ENCODE peak calls at places on chromosomes 16 and 17, in eight cellular contexts. G is AG09319, T is type B pancreatic cell, I is AG10803, A is WTC11, R is cardiac muscle cell, Z is B cell, U is gastrocnemius medialis. S is an unnamed sample.

GRCh38 chr17:15233022-15233805 is 31.9 kb downstream of the PMP22 start:
- DNase-seq in G (no peak), T (no peak), I (peak), A (peak), R (no peak), Z (no peak), U (no peak), S (no peak)

GRCh38 chr17:81701288-81702071 is 1.7 kb upstream of the MRPL12 start:
- DNase-seq in G (no peak), T (no peak), I (no peak), A (no peak), R (no peak), Z (no peak), U (no peak), S (no peak)

GRCh38 chr17:61352408-61352770 is 47.3 kb upstream of the TBX2 start:
- DNase-seq in G (no peak), T (no peak), I (no peak), A (no peak), R (no peak), Z (no peak), U (no peak), S (no peak)

GRCh38 chr17:75549246-75550138 is 24.0 kb downstream of the LLGL2 start:
- DNase-seq in G (no peak), T (peak), I (no peak), A (peak), R (peak), Z (no peak), U (no peak), S (no peak)

GRCh38 chr17:64507418-64507766 is 615 bp downstream of the CEP95 start:
- DNase-seq in G (no peak), T (no peak), I (peak), A (no peak), R (peak), Z (peak), U (no peak), S (peak)

GRCh38 chr17:44981221-44981968 is 13.3 kb upstream of the C1QL1 start:
- DNase-seq in G (peak), T (no peak), I (peak), A (no peak), R (no peak), Z (no peak), U (no peak), S (peak)

GRCh38 chr16:70396209-70396904 is 42.5 kb downstream of the ST3GAL2 start:
- DNase-seq in G (no peak), T (no peak), I (peak), A (no peak), R (peak), Z (no peak), U (no peak), S (no peak)

GRCh38 chr17:27539794-27540193 is 83.5 kb downstream of the KSR1 start:
- DNase-seq in G (no peak), T (no peak), I (no peak), A (no peak), R (no peak), Z (no peak), U (no peak), S (no peak)

GRCh38 chr16:68645494-68646388 is 631 bp downstream of the CDH3 start:
- DNase-seq in G (no peak), T (peak), I (no peak), A (peak), R (peak), Z (peak), U (no peak), S (no peak)

GRCh38 chr17:16491703-16492612 is at the start of gene LRRC75A:
- DNase-seq in G (no peak), T (peak), I (peak), A (peak), R (peak), Z (peak), U (no peak), S (no peak)

DNA sequence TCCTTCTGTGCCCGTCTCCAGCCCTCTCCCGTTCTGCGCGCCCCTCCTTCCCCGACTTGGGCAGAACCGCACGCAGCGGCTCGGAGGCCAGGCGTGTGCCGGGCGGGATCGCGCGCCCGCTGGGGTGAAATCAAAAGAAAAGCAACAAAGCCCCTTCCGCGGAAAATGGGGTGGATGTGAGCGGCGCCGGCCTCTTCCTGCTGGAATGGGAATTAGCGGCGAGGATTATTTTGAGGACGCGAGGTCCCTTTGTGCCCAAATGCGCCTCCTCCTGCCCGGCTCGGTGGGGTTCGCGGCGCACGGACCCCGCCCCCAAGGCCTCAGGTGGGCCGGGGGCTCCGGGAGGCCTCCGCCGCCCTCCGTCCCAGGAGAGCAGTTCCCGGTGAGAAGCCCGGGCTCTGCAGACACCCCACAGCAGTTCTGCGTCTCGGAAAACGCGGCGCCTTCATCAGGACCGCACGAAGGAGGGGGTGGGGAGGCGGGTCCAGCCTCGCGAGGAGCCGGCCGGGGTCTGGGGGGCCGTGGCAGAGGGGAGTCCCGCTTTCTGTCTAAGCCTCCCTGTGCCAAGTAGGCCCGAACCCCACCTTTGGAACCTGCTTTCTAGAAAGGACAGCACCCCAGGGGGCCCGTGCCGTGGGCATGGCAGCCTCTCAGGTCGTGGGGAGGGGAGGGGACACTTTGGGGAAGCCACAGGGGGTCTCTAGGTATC is 91.0 kb upstream of the CBX4 start:
- DNase-seq in G (no peak), T (no peak), I (no peak), A (peak), R (no peak), Z (no peak), U (no peak), S (no peak)
- TF ChIP-seq CTCF in G (no peak), T (no peak), I (no peak), A (no peak), R (no peak), Z (no peak), U (no peak), S (no peak)

GRCh38 chr16:23294260-23294659 is 7.8 kb upstream of the SCNN1B start:
- DNase-seq in G (no peak), T (no peak), I (no peak), A (no peak), R (no peak), Z (no peak), U (no peak), S (no peak)

GRCh38 chr16:23298290-23298689 is 3.8 kb upstream of the SCNN1B start:
- DNase-seq in G (no peak), T (no peak), I (no peak), A (no peak), R (no peak), Z (no peak), U (no peak), S (no peak)

GRCh38 chr16:23293016-23293415 is 9.1 kb upstream of the SCNN1B start:
- DNase-seq in G (no peak), T (no peak), I (no peak), A (no peak), R (no peak), Z (no peak), U (no peak), S (no peak)

GRCh38 chr16:23301251-23302044 is 654 bp upstream of the SCNN1B start:
- DNase-seq in G (no peak), T (no peak), I (no peak), A (no peak), R (no peak), Z (no peak), U (no peak), S (no peak)

GRCh38 chr16:23296994-23297393 is 5.1 kb upstream of the SCNN1B start:
- DNase-seq in G (no peak), T (no peak), I (no peak), A (peak), R (no peak), Z (no peak), U (no peak), S (no peak)
- TF ChIP-seq CTCF in G (no peak), T (peak), I (no peak), A (no peak), R (no peak), Z (no peak), U (peak), S (no peak)

GRCh38 chr17:46782250-46782953 is 36.1 kb downstream of the WNT3 start:
- DNase-seq in G (no peak), T (no peak), I (no peak), A (peak), R (peak), Z (peak), U (no peak), S (no peak)
- TF ChIP-seq CTCF in G (peak), T (peak), I (peak), A (peak), R (peak), Z (peak), U (peak), S (peak)

GRCh38 chr17:58517378-58517927 is 3.0 kb upstream of the MTMR4 start:
- DNase-seq in G (no peak), T (no peak), I (no peak), A (no peak), R (no peak), Z (no peak), U (no peak), S (no peak)

GRCh38 chr17:58516644-58517377 is 2.4 kb upstream of the MTMR4 start:
- DNase-seq in G (no peak), T (no peak), I (no peak), A (no peak), R (no peak), Z (no peak), U (no peak), S (no peak)

GRCh38 chr17:58521680-58522079 is 7.2 kb upstream of the MTMR4 start:
- DNase-seq in G (no peak), T (no peak), I (no peak), A (no peak), R (no peak), Z (no peak), U (no peak), S (no peak)

GRCh38 chr17:58517928-58518609 is 3.6 kb upstream of the MTMR4 start:
- DNase-seq in G (peak), T (peak), I (peak), A (peak), R (peak), Z (peak), U (peak), S (peak)

GRCh38 chr17:58520843-58521430 is 6.5 kb upstream of the MTMR4 start:
- DNase-seq in G (no peak), T (no peak), I (peak), A (peak), R (peak), Z (no peak), U (no peak), S (no peak)
- TF ChIP-seq CTCF in G (peak), T (peak), I (peak), A (peak), R (peak), Z (peak), U (no peak), S (peak)

DNA sequence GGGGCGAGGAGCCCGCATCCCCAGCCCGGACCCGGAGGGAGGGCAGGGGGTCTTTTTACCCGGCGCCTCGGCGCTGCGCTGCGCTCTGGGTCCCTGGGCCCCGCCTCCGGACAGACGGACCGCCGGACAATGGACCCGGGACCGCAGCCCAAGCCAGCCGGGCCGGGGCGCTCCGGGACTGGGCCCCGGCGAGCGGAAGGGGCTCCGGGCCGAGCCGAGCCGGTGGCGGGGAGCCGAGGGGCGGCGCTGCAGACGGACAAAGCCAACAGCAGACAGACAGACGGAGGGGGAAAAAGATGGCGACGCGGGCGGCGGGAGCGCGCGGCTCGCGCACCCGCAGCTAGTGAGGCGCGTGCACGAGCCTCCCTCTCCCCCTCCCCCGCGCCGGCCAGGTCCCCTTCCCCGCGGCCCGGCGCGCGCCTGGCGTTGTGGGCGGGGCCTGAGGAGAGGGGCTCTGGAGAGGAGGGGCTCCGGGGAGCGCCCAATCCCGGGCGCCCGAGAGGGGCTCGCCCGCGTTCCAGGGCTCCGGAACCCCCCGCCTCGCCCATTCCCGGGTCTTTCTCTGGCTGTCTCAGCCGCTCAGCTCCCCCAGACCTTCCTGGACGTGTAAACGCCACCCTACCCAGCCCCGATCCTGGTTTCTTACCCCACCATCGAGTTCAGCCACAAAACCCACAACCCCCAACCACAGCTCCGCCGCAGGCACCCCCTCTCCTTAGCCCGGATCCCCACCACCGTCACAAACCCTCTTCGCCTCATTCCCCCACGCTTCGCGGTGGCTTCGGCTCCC is at the start of gene ZNF821:
- DNase-seq in G (no peak), T (peak), I (peak), A (peak), R (peak), Z (peak), U (peak), S (no peak)
- TF ChIP-seq CTCF in G (peak), T (peak), I (no peak), A (no peak), R (peak), Z (peak), U (peak), S (peak)

GRCh38 chr17:4160294-4160859 is 17.4 kb downstream of the CYB5D2 start:
- DNase-seq in G (no peak), T (no peak), I (no peak), A (no peak), R (no peak), Z (no peak), U (no peak), S (no peak)

GRCh38 chr17:4161560-4162221 is 18.7 kb downstream of the CYB5D2 start:
- DNase-seq in G (no peak), T (no peak), I (peak), A (no peak), R (no peak), Z (no peak), U (no peak), S (no peak)

GRCh38 chr17:4157618-4158333 is 14.8 kb downstream of the CYB5D2 start:
- DNase-seq in G (no peak), T (no peak), I (no peak), A (no peak), R (no peak), Z (no peak), U (no peak), S (no peak)

GRCh38 chr17:4161179-4161559 is 18.2 kb downstream of the CYB5D2 start:
- DNase-seq in G (peak), T (no peak), I (peak), A (peak), R (no peak), Z (no peak), U (peak), S (peak)

GRCh38 chr17:4159761-4160160 is 16.8 kb downstream of the CYB5D2 start:
- DNase-seq in G (no peak), T (no peak), I (no peak), A (no peak), R (no peak), Z (no peak), U (no peak), S (no peak)
- TF ChIP-seq CTCF in G (no peak), T (no peak), I (no peak), A (no peak), R (no peak), Z (no peak), U (no peak), S (no peak)

GRCh38 chr16:16067127-16067526 is 117.7 kb downstream of the ABCC1 start:
- DNase-seq in G (no peak), T (no peak), I (peak), A (no peak), R (no peak), Z (no peak), U (peak), S (no peak)

GRCh38 chr16:16059895-16060590 is 110.6 kb downstream of the ABCC1 start:
- DNase-seq in G (no peak), T (no peak), I (no peak), A (no peak), R (no peak), Z (no peak), U (peak), S (no peak)

GRCh38 chr16:16064874-16065384 is 115.5 kb downstream of the ABCC1 start:
- DNase-seq in G (no peak), T (no peak), I (no peak), A (no peak), R (no peak), Z (no peak), U (no peak), S (no peak)

GRCh38 chr16:16063685-16064084 is 114.3 kb downstream of the ABCC1 start:
- DNase-seq in G (no peak), T (no peak), I (no peak), A (no peak), R (no peak), Z (no peak), U (no peak), S (no peak)

DNA sequence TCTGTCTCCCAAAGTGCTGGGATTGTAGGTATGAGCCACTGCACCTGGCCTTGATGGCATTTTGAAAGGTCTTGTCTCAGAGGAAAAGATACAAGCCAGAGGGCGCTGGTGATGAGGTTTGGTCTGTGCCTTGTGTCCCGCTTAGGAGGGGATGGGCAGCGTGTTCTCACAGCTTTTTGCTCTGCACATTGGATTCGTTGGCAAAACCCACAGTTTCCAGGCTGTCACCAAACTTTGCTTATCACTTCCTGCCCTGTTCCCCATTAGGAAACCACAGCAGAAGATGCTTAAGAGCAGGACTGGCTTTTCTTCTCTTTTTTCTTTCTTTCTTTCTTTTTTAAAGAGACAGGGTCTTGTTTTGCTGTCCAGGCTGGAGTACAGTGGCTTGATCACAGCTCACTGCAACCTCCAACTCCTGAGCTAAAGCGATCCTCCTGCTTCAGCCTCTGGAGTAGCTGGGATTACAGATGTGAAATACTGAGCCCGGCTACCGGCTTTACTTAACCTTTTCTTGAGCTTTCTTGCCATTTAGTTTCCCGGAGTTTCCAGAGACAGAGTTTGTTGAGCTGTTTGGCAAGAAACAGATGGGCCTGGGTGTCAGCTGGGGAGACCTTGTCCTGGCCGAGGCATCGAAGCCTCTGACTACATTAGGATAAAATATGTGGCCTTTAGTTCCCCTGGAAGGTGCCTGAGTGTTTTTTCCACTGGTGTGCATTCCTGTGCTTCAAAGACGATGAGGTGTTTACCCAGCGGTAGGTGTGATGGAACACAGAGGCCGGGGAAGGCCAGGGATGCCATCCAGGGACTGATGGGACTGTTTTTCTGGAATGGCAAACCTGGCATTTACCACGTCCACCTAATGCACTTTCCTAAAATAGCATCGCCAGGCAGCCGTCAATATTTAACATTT is 112.9 kb downstream of the ABCC1 start:
- DNase-seq in G (no peak), T (no peak), I (peak), A (peak), R (no peak), Z (no peak), U (peak), S (no peak)
- TF ChIP-seq CTCF in G (no peak), T (no peak), I (no peak), A (no peak), R (peak), Z (no peak), U (no peak), S (no peak)

DNA sequence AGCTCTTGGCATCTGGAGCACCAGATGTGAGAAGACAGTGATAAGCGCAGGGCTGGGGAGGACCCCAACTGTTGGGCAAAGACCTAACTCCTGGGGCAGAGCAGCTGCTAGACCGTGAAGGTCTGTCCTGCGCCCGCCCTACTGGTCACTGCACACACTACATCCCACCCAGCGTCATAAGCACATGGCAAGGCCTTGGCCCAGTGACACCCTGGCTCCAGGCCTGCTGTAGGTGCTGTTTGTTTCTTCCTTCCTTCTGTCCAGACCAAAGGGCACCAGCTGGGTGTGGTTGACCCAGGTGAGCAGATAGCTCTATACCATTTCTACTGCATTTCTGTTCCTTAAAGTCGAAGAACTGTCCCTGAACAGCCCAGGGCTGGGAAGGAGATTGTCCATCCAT is 6.4 kb downstream of the TRPV3 start:
- DNase-seq in G (no peak), T (no peak), I (no peak), A (no peak), R (no peak), Z (no peak), U (no peak), S (no peak)
- TF ChIP-seq CTCF in G (no peak), T (peak), I (no peak), A (no peak), R (no peak), Z (no peak), U (no peak), S (no peak)

S was measured in AG09309.